ENCODE peak calls at places on chromosomes 2 and 18, in eight cellular contexts. N is COLO829; Z is activated CD4-positive, alpha-beta T cell treated with anti-CD3 and anti-CD28 coated beads, Interleukin-2, amount 50 U/mL, for 24 hours; M is tibial artery; P is A549; G is body of pancreas; B is SJSA1; V is left kidney. F is an unnamed sample.

GRCh38 chr2:138333677-138334076 is 167.9 kb upstream of the SPOPL start:
- DNase-seq in N (no peak), Z (no peak), M (no peak), P (no peak), G (no peak), B (no peak), V (no peak), F (no peak)

GRCh38 chr2:31440764-31441163 is 26.2 kb upstream of the XDH start:
- DNase-seq in N (no peak), Z (no peak), M (no peak), P (peak; percentile 13), G (no peak), B (no peak), V (no peak), F (no peak)

GRCh38 chr18:79644006-79644665 is 35.5 kb upstream of the CTDP1 start:
- DNase-seq in N (peak; percentile 42), Z (peak; percentile 57), M (no peak), P (peak; percentile 68), G (peak; percentile 68), B (peak; percentile 54), V (peak; percentile 79), F (no peak)

GRCh38 chr2:36965751-36966369 is 476 bp downstream of the STRN start:
- DNase-seq in N (peak; percentile 28), Z (no peak), M (peak; percentile 72), P (peak; percentile 53), G (peak; percentile 53), B (peak; percentile 29), V (peak; percentile 90), F (no peak)

GRCh38 chr2:28956415-28956826 is 24.7 kb upstream of the TOGARAM2 start:
- DNase-seq in N (no peak), Z (no peak), M (no peak), P (no peak), G (peak; percentile 21), B (no peak), V (peak; percentile 34), F (no peak)

GRCh38 chr2:202831241-202831997 is 40.1 kb downstream of the ICA1L start:
- DNase-seq in N (peak; percentile 44), Z (peak; percentile 25), M (no peak), P (peak; percentile 72), G (peak; percentile 52), B (peak; percentile 41), V (peak; percentile 81), F (no peak)

GRCh38 chr2:74707837-74708236 is 53.8 kb downstream of the SEMA4F start:
- DNase-seq in N (no peak), Z (no peak), M (no peak), P (no peak), G (no peak), B (no peak), V (no peak), F (no peak)

GRCh38 chr2:144240656-144241339 is 279.1 kb downstream of the ZEB2 start:
- DNase-seq in N (no peak), Z (no peak), M (no peak), P (no peak), G (no peak), B (no peak), V (peak; percentile 12), F (no peak)

GRCh38 chr2:240260664-240261063 is 120.2 kb upstream of the OTOS start:
- DNase-seq in N (no peak), Z (no peak), M (no peak), P (no peak), G (no peak), B (no peak), V (peak; percentile 25), F (no peak)

GRCh38 chr18:487371-487770 is 13.1 kb downstream of the COLEC12 start:
- DNase-seq in N (peak; percentile 76), Z (no peak), M (no peak), P (no peak), G (no peak), B (peak; percentile 89), V (no peak), F (no peak)

GRCh38 chr2:43950383-43951008 is 45.3 kb downstream of the LRPPRC start:
- DNase-seq in N (peak; percentile 20), Z (peak; percentile 5), M (no peak), P (peak; percentile 69), G (no peak), B (no peak), V (peak; percentile 44), F (no peak)

GRCh38 chr2:18456026-18456425 is 104.4 kb downstream of the RDH14 start:
- DNase-seq in N (no peak), Z (no peak), M (no peak), P (no peak), G (no peak), B (no peak), V (no peak), F (no peak)

GRCh38 chr2:31087491-31087890 is 50.7 kb downstream of the GALNT14 start:
- DNase-seq in N (no peak), Z (no peak), M (no peak), P (no peak), G (no peak), B (no peak), V (peak; percentile 49), F (no peak)

GRCh38 chr2:234324151-234324550 is 172.7 kb downstream of the ARL4C start:
- DNase-seq in N (no peak), Z (no peak), M (no peak), P (no peak), G (no peak), B (no peak), V (no peak), F (no peak)

GRCh38 chr2:42117923-42118758 is 51.0 kb upstream of the EML4 start:
- DNase-seq in N (peak; percentile 52), Z (no peak), M (no peak), P (peak; percentile 86), G (no peak), B (peak; percentile 90), V (no peak), F (no peak)

GRCh38 chr2:188969236-188970032 is 4.7 kb upstream of the COL3A1 start:
- DNase-seq in N (no peak), Z (no peak), M (no peak), P (peak; percentile 35), G (no peak), B (peak; percentile 57), V (no peak), F (no peak)

GRCh38 chr2:111967018-111967417 is 68.6 kb downstream of the MERTK start:
- DNase-seq in N (no peak), Z (no peak), M (no peak), P (no peak), G (no peak), B (no peak), V (no peak), F (no peak)

GRCh38 chr2:48207201-48207641 is 300.9 kb upstream of the FBXO11 start:
- DNase-seq in N (no peak), Z (no peak), M (no peak), P (no peak), G (no peak), B (no peak), V (no peak), F (no peak)

GRCh38 chr2:128346811-128347558 is 28.3 kb upstream of the HS6ST1 start:
- DNase-seq in N (no peak), Z (no peak), M (no peak), P (no peak), G (no peak), B (no peak), V (no peak), F (no peak)

GRCh38 chr2:74261204-74261864 is 62.9 kb downstream of the MTHFD2 start:
- DNase-seq in N (peak; percentile 31), Z (no peak), M (peak; percentile 62), P (peak; percentile 52), G (peak; percentile 43), B (no peak), V (peak; percentile 82), F (no peak)

F was measured in osteocyte.